ENCODE peak calls at places on chromosomes 11 and 22, in five cellular contexts. Z, I, S, A and E are unnamed samples.

GRCh38 chr22:42635531-42635930 is 4.9 kb downstream of the ATP5MGL start:
- DNase-seq in S (peak; percentile 97), A (no peak), Z (peak; percentile 48), I (no peak), E (no peak)

GRCh38 chr11:87722756-87723599 is 452.3 kb downstream of the RAB38 start:
- DNase-seq in I (no peak), Z (no peak), S (peak; percentile 28), A (no peak), E (no peak)

GRCh38 chr11:116500833-116501622 is 271.8 kb downstream of the BUD13 start:
- DNase-seq in S (no peak), A (no peak), Z (no peak), I (no peak), E (no peak)

GRCh38 chr22:20762233-20762796 is 11.6 kb upstream of the SERPIND1 start:
- DNase-seq in S (no peak), Z (no peak), I (no peak), A (no peak), E (no peak)

GRCh38 chr22:45997775-45998637 is 21.0 kb upstream of the WNT7B start:
- DNase-seq in S (no peak), Z (no peak), A (no peak), I (no peak), E (peak; percentile 71)

GRCh38 chr22:45785458-45785857 is 113.8 kb downstream of the ATXN10 start:
- DNase-seq in I (no peak), A (no peak), Z (no peak), S (peak; percentile 85), E (no peak)

GRCh38 chr11:94272738-94273313 is 31.6 kb upstream of the IZUMO1R start:
- DNase-seq in Z (no peak), A (no peak), I (no peak), S (no peak), E (no peak)

GRCh38 chr11:33742249-33742851 is 6.1 kb upstream of the CD59 start:
- DNase-seq in S (peak; percentile 37), A (no peak), Z (no peak), I (no peak), E (no peak)

GRCh38 chr11:73982595-73982989 is at the start of gene UCP2:
- DNase-seq in Z (peak; percentile 86), I (peak; percentile 85), S (no peak), A (peak; percentile 79), E (peak; percentile 71)

GRCh38 chr11:125128450-125128849 is 17.0 kb upstream of the TMEM218 start:
- DNase-seq in A (no peak), Z (no peak), S (no peak), I (no peak), E (no peak)

GRCh38 chr11:13535819-13536218 is 40.0 kb upstream of the PTH start:
- DNase-seq in A (no peak), S (no peak), I (no peak), Z (no peak), E (no peak)

GRCh38 chr11:122024278-122024677 is 91.7 kb downstream of the BLID start:
- DNase-seq in I (no peak), A (no peak), Z (no peak), S (no peak), E (no peak)

GRCh38 chr11:46296520-46297448 is 19.3 kb downstream of the CREB3L1 start:
- DNase-seq in S (peak; percentile 46), A (no peak), Z (no peak), I (no peak), E (no peak)

GRCh38 chr11:93591247-93591898 is 48.2 kb upstream of the SMCO4 start:
- DNase-seq in I (no peak), S (peak; percentile 73), Z (no peak), A (no peak), E (peak; percentile 55)

GRCh38 chr11:86735462-86736302 is 63.3 kb upstream of the ME3 start:
- DNase-seq in Z (no peak), I (no peak), S (no peak), A (no peak), E (no peak)

GRCh38 chr11:123624974-123625373 is 29.4 kb downstream of the SCN3B start:
- DNase-seq in Z (no peak), S (no peak), I (no peak), A (no peak), E (no peak)

GRCh38 chr11:69413015-69413801 is 68.3 kb upstream of the LINC01488 start:
- DNase-seq in I (no peak), Z (no peak), A (no peak), S (no peak), E (no peak)

GRCh38 chr11:114036958-114037357 is 22.6 kb upstream of the ZBTB16 start:
- DNase-seq in A (no peak), I (no peak), S (no peak), Z (no peak), E (no peak)

GRCh38 chr11:78630561-78631303 is 56.1 kb upstream of the NARS2 start:
- DNase-seq in A (no peak), I (no peak), S (no peak), Z (no peak), E (no peak)

GRCh38 chr11:122686106-122686505 is 30.6 kb downstream of the UBASH3B start:
- DNase-seq in A (no peak), I (no peak), S (peak; percentile 93), Z (no peak), E (no peak)

GRCh38 chr11:66950113-66950535 is 8.1 kb downstream of the PC start:
- DNase-seq in Z (no peak), A (peak; percentile 21), I (no peak), S (peak; percentile 94), E (no peak)